ENCODE peak calls at places on chromosomes 12 and 14, in nine cellular contexts. One of them, this sample, is unnamed. For H3K9me3, the result is how much of the 10 kb centered on the place peaks cover.

GRCh38 chr12:28443337-28443736 is 253.1 kb downstream of the CCDC91 start:
- DNase-seq in CD8-positive, alpha-beta memory T cell: no peak
- DNase-seq in WERI-Rb-1: no peak
- DNase-seq in body of pancreas: no peak
- DNase-seq in uterus: no peak
- DNase-seq in tibial artery: no peak
- DNase-seq in upper lobe of left lung: no peak
- DNase-seq in right cardiac atrium: no peak
- DNase-seq in A549: no peak
- DNase-seq in this sample: no peak

GRCh38 chr14:61516957-61517356 is 178.4 kb upstream of the HIF1A start:
- DNase-seq in uterus: no peak
- DNase-seq in A549: no peak
- DNase-seq in right cardiac atrium: no peak
- DNase-seq in WERI-Rb-1: no peak
- DNase-seq in CD8-positive, alpha-beta memory T cell: no peak
- DNase-seq in upper lobe of left lung: no peak
- DNase-seq in tibial artery: no peak
- DNase-seq in body of pancreas: no peak
- DNase-seq in this sample: peak

GRCh38 chr14:69696633-69697557 is 70.0 kb upstream of the SRSF5 start:
- DNase-seq in WERI-Rb-1: no peak
- DNase-seq in right cardiac atrium: no peak
- DNase-seq in upper lobe of left lung: no peak
- DNase-seq in tibial artery: no peak
- DNase-seq in body of pancreas: no peak
- DNase-seq in A549: no peak
- DNase-seq in CD8-positive, alpha-beta memory T cell: no peak
- DNase-seq in uterus: no peak
- DNase-seq in this sample: no peak

GRCh38 chr14:104357689-104358527 is 219.5 kb downstream of the KIF26A start:
- DNase-seq in CD8-positive, alpha-beta memory T cell: no peak
- DNase-seq in upper lobe of left lung: peak
- DNase-seq in tibial artery: peak
- DNase-seq in right cardiac atrium: peak
- DNase-seq in A549: no peak
- DNase-seq in body of pancreas: peak
- DNase-seq in uterus: no peak
- DNase-seq in WERI-Rb-1: peak
- DNase-seq in this sample: no peak

GRCh38 chr12:100954118-100954517 is 159.5 kb downstream of the ANO4 start:
- DNase-seq in body of pancreas: no peak
- DNase-seq in WERI-Rb-1: no peak
- DNase-seq in A549: no peak
- DNase-seq in tibial artery: no peak
- DNase-seq in uterus: no peak
- DNase-seq in right cardiac atrium: no peak
- DNase-seq in CD8-positive, alpha-beta memory T cell: no peak
- DNase-seq in upper lobe of left lung: no peak
- DNase-seq in this sample: no peak

GRCh38 chr14:71415404-71415690 is 508.1 kb downstream of the PCNX1 start:
- DNase-seq in tibial artery: no peak
- DNase-seq in A549: no peak
- DNase-seq in body of pancreas: no peak
- DNase-seq in upper lobe of left lung: no peak
- DNase-seq in right cardiac atrium: no peak
- DNase-seq in WERI-Rb-1: no peak
- DNase-seq in CD8-positive, alpha-beta memory T cell: no peak
- DNase-seq in uterus: no peak
- DNase-seq in this sample: no peak

GRCh38 chr12:24728366-24728765 is 220.5 kb downstream of the BCAT1 start:
- DNase-seq in body of pancreas: no peak
- DNase-seq in A549: peak
- DNase-seq in CD8-positive, alpha-beta memory T cell: no peak
- DNase-seq in tibial artery: no peak
- DNase-seq in uterus: no peak
- DNase-seq in upper lobe of left lung: no peak
- DNase-seq in WERI-Rb-1: no peak
- DNase-seq in right cardiac atrium: no peak
- DNase-seq in this sample: no peak

GRCh38 chr14:37583358-37584210 is 11.5 kb downstream of the FOXA1 start:
- DNase-seq in right cardiac atrium: no peak
- DNase-seq in WERI-Rb-1: no peak
- DNase-seq in tibial artery: no peak
- DNase-seq in upper lobe of left lung: peak
- DNase-seq in A549: no peak
- DNase-seq in body of pancreas: no peak
- DNase-seq in uterus: no peak
- DNase-seq in CD8-positive, alpha-beta memory T cell: no peak
- DNase-seq in this sample: peak

GRCh38 chr12:53616950-53617349 is 9.2 kb downstream of the ATF7 start:
- DNase-seq in uterus: no peak
- DNase-seq in CD8-positive, alpha-beta memory T cell: no peak
- DNase-seq in right cardiac atrium: no peak
- DNase-seq in upper lobe of left lung: no peak
- DNase-seq in WERI-Rb-1: no peak
- DNase-seq in tibial artery: no peak
- DNase-seq in body of pancreas: no peak
- DNase-seq in A549: no peak
- DNase-seq in this sample: no peak

GRCh38 chr14:98208074-98208675 is 1063.8 kb downstream of the BCL11B start:
- DNase-seq in right cardiac atrium: no peak
- DNase-seq in upper lobe of left lung: no peak
- DNase-seq in body of pancreas: no peak
- DNase-seq in uterus: no peak
- DNase-seq in tibial artery: no peak
- DNase-seq in CD8-positive, alpha-beta memory T cell: no peak
- DNase-seq in A549: no peak
- DNase-seq in WERI-Rb-1: no peak
- DNase-seq in this sample: no peak

GRCh38 chr12:123058980-123059379 is 78.5 kb downstream of the ARL6IP4 start:
- DNase-seq in body of pancreas: no peak
- DNase-seq in tibial artery: no peak
- DNase-seq in CD8-positive, alpha-beta memory T cell: no peak
- DNase-seq in WERI-Rb-1: no peak
- DNase-seq in uterus: no peak
- DNase-seq in right cardiac atrium: peak
- DNase-seq in upper lobe of left lung: no peak
- DNase-seq in A549: no peak
- DNase-seq in this sample: peak

GRCh38 chr14:100914597-100915021 is 11.1 kb upstream of the RTL1 start:
- DNase-seq in CD8-positive, alpha-beta memory T cell: no peak
- DNase-seq in body of pancreas: no peak
- DNase-seq in WERI-Rb-1: no peak
- DNase-seq in tibial artery: no peak
- DNase-seq in A549: no peak
- DNase-seq in uterus: no peak
- DNase-seq in upper lobe of left lung: no peak
- DNase-seq in right cardiac atrium: no peak
- DNase-seq in this sample: no peak

GRCh38 chr14:104296388-104297312 is 158.3 kb downstream of the KIF26A start:
- DNase-seq in WERI-Rb-1: peak
- DNase-seq in A549: no peak
- DNase-seq in tibial artery: peak
- DNase-seq in body of pancreas: peak
- DNase-seq in right cardiac atrium: peak
- DNase-seq in upper lobe of left lung: peak
- DNase-seq in CD8-positive, alpha-beta memory T cell: no peak
- DNase-seq in uterus: no peak
- DNase-seq in this sample: no peak

GRCh38 chr14:73216035-73216434 is 21.3 kb upstream of the PAPLN start:
- DNase-seq in A549: no peak
- DNase-seq in upper lobe of left lung: no peak
- DNase-seq in uterus: no peak
- DNase-seq in right cardiac atrium: no peak
- DNase-seq in CD8-positive, alpha-beta memory T cell: no peak
- DNase-seq in WERI-Rb-1: no peak
- DNase-seq in tibial artery: no peak
- DNase-seq in body of pancreas: no peak
- DNase-seq in this sample: no peak

GRCh38 chr14:23300687-23301223 is 1.9 kb downstream of the PPP1R3E start:
- DNase-seq in WERI-Rb-1: peak
- DNase-seq in upper lobe of left lung: no peak
- DNase-seq in CD8-positive, alpha-beta memory T cell: no peak
- DNase-seq in tibial artery: peak
- DNase-seq in body of pancreas: peak
- DNase-seq in right cardiac atrium: peak
- DNase-seq in A549: no peak
- DNase-seq in uterus: peak
- DNase-seq in this sample: no peak

GRCh38 chr12:22299294-22299912 is 35.1 kb downstream of the ST8SIA1 start:
- DNase-seq in body of pancreas: no peak
- DNase-seq in CD8-positive, alpha-beta memory T cell: no peak
- DNase-seq in right cardiac atrium: no peak
- DNase-seq in uterus: no peak
- DNase-seq in A549: no peak
- DNase-seq in WERI-Rb-1: no peak
- DNase-seq in upper lobe of left lung: no peak
- DNase-seq in tibial artery: no peak
- DNase-seq in this sample: no peak

GRCh38 chr14:38074754-38075153 is 132.9 kb upstream of the SSTR1 start:
- DNase-seq in body of pancreas: no peak
- DNase-seq in uterus: no peak
- DNase-seq in right cardiac atrium: no peak
- DNase-seq in WERI-Rb-1: no peak
- DNase-seq in upper lobe of left lung: no peak
- DNase-seq in CD8-positive, alpha-beta memory T cell: peak
- DNase-seq in tibial artery: no peak
- DNase-seq in A549: no peak
- DNase-seq in this sample: no peak

GRCh38 chr12:123242083-123242904 is 9.1 kb downstream of the MTRFR start:
- DNase-seq in WERI-Rb-1: no peak
- DNase-seq in right cardiac atrium: no peak
- DNase-seq in body of pancreas: no peak
- DNase-seq in A549: no peak
- DNase-seq in uterus: no peak
- DNase-seq in upper lobe of left lung: no peak
- DNase-seq in tibial artery: no peak
- DNase-seq in CD8-positive, alpha-beta memory T cell: peak
- DNase-seq in this sample: no peak

GRCh38 chr12:11729008-11729407 is 79.5 kb downstream of the ETV6 start:
- DNase-seq in tibial artery: no peak
- DNase-seq in upper lobe of left lung: no peak
- DNase-seq in right cardiac atrium: no peak
- DNase-seq in CD8-positive, alpha-beta memory T cell: no peak
- DNase-seq in WERI-Rb-1: no peak
- DNase-seq in A549: no peak
- DNase-seq in uterus: no peak
- DNase-seq in body of pancreas: peak
- DNase-seq in this sample: no peak

GRCh38 chr12:11728154-11728755 is 78.8 kb downstream of the ETV6 start:
- DNase-seq in upper lobe of left lung: no peak
- DNase-seq in uterus: no peak
- DNase-seq in CD8-positive, alpha-beta memory T cell: no peak
- DNase-seq in tibial artery: no peak
- DNase-seq in A549: no peak
- DNase-seq in body of pancreas: no peak
- DNase-seq in WERI-Rb-1: no peak
- DNase-seq in right cardiac atrium: no peak
- DNase-seq in this sample: no peak

GRCh38 chr12:11725616-11726015 is 76.1 kb downstream of the ETV6 start:
- DNase-seq in uterus: no peak
- DNase-seq in CD8-positive, alpha-beta memory T cell: no peak
- DNase-seq in right cardiac atrium: no peak
- DNase-seq in A549: no peak
- DNase-seq in tibial artery: no peak
- DNase-seq in upper lobe of left lung: no peak
- DNase-seq in body of pancreas: no peak
- DNase-seq in WERI-Rb-1: no peak
- DNase-seq in this sample: no peak

GRCh38 chr12:11726659-11727058 is 77.2 kb downstream of the ETV6 start:
- DNase-seq in right cardiac atrium: no peak
- DNase-seq in body of pancreas: no peak
- DNase-seq in upper lobe of left lung: no peak
- DNase-seq in WERI-Rb-1: no peak
- DNase-seq in CD8-positive, alpha-beta memory T cell: no peak
- DNase-seq in A549: no peak
- DNase-seq in uterus: no peak
- DNase-seq in tibial artery: no peak
- DNase-seq in this sample: no peak

GRCh38 chr12:11727133-11727664 is 77.7 kb downstream of the ETV6 start:
- DNase-seq in right cardiac atrium: no peak
- DNase-seq in upper lobe of left lung: peak
- DNase-seq in body of pancreas: no peak
- DNase-seq in uterus: no peak
- DNase-seq in CD8-positive, alpha-beta memory T cell: peak
- DNase-seq in tibial artery: no peak
- DNase-seq in WERI-Rb-1: no peak
- DNase-seq in A549: no peak
- DNase-seq in this sample: no peak
- H3K4me3 ChIP-seq in right cardiac atrium: no peak
- H3K4me3 ChIP-seq in upper lobe of left lung: no peak
- H3K4me3 ChIP-seq in body of pancreas: no peak
- H3K4me3 ChIP-seq in uterus: no peak
- H3K4me3 ChIP-seq in CD8-positive, alpha-beta memory T cell: no peak
- H3K4me3 ChIP-seq in tibial artery: no peak
- H3K4me3 ChIP-seq in WERI-Rb-1: no peak
- H3K4me3 ChIP-seq in A549: no peak
- H3K4me3 ChIP-seq in this sample: no peak

GRCh38 chr12:86627001-86627400 is 370.8 kb upstream of the MGAT4C start:
- DNase-seq in upper lobe of left lung: no peak
- DNase-seq in A549: no peak
- DNase-seq in CD8-positive, alpha-beta memory T cell: no peak
- DNase-seq in tibial artery: no peak
- DNase-seq in right cardiac atrium: no peak
- DNase-seq in body of pancreas: no peak
- DNase-seq in WERI-Rb-1: no peak
- DNase-seq in uterus: no peak
- DNase-seq in this sample: no peak
- H3K9me3 ChIP-seq in upper lobe of left lung: under half
- H3K9me3 ChIP-seq in A549: under half
- H3K9me3 ChIP-seq in CD8-positive, alpha-beta memory T cell: under half
- H3K9me3 ChIP-seq in tibial artery: under half
- H3K9me3 ChIP-seq in right cardiac atrium: under half
- H3K9me3 ChIP-seq in body of pancreas: under half
- H3K9me3 ChIP-seq in WERI-Rb-1: under half
- H3K9me3 ChIP-seq in uterus: under half
- H3K9me3 ChIP-seq in this sample: under half

GRCh38 chr12:108335349-108336119 is 3.6 kb downstream of the CMKLR1 start:
- DNase-seq in CD8-positive, alpha-beta memory T cell: no peak
- DNase-seq in WERI-Rb-1: no peak
- DNase-seq in A549: no peak
- DNase-seq in upper lobe of left lung: no peak
- DNase-seq in body of pancreas: no peak
- DNase-seq in right cardiac atrium: no peak
- DNase-seq in uterus: no peak
- DNase-seq in tibial artery: no peak
- DNase-seq in this sample: no peak
- H3K4me3 ChIP-seq in CD8-positive, alpha-beta memory T cell: no peak
- H3K4me3 ChIP-seq in WERI-Rb-1: no peak
- H3K4me3 ChIP-seq in A549: no peak
- H3K4me3 ChIP-seq in upper lobe of left lung: no peak
- H3K4me3 ChIP-seq in body of pancreas: no peak
- H3K4me3 ChIP-seq in right cardiac atrium: no peak
- H3K4me3 ChIP-seq in uterus: no peak
- H3K4me3 ChIP-seq in tibial artery: no peak
- H3K4me3 ChIP-seq in this sample: no peak

DNA sequence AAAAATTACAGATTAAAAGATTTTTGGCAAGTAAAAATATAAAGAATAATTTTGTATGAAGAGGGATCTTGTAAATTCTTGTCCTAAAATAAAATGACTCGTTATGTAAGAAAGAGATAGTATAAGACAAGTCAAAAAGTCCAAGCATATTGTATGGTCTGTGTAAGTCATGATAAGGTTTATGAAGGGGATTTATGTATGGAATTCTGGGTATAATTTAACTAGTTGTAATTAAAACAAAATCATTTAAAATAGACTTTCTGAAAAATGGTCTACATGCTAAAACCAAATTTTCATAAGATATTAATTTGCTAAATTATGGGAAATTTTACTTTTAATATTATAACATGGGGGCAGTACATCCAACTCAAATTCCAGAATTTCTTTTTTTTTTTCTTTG is 17.6 kb upstream of the PEX5 start:
- DNase-seq in right cardiac atrium: no peak
- DNase-seq in A549: no peak
- DNase-seq in upper lobe of left lung: no peak
- DNase-seq in body of pancreas: no peak
- DNase-seq in tibial artery: no peak
- DNase-seq in WERI-Rb-1: no peak
- DNase-seq in uterus: no peak
- DNase-seq in CD8-positive, alpha-beta memory T cell: no peak
- DNase-seq in this sample: no peak
- H3K9me3 ChIP-seq in right cardiac atrium: under half
- H3K9me3 ChIP-seq in A549: half or more
- H3K9me3 ChIP-seq in upper lobe of left lung: under half
- H3K9me3 ChIP-seq in body of pancreas: under half
- H3K9me3 ChIP-seq in tibial artery: under half
- H3K9me3 ChIP-seq in WERI-Rb-1: under half
- H3K9me3 ChIP-seq in uterus: under half
- H3K9me3 ChIP-seq in CD8-positive, alpha-beta memory T cell: under half
- H3K9me3 ChIP-seq in this sample: half or more

This sample was measured in MG63.